ENCODE peak calls at places on chromosomes 13 and 19, in six cellular contexts. A is sigmoid colon, Y is IMR-90, V is transverse colon, W is spleen, F is stomach. P is an unnamed sample.

GRCh38 chr19:34184880-34185491 is 12.7 kb downstream of the LSM14A start:
- DNase-seq in A (no peak), Y (no peak), V (no peak), W (no peak), F (no peak), P (no peak)

GRCh38 chr13:102693250-102693649 is 1.6 kb downstream of the METTL21C start:
- DNase-seq in A (no peak), Y (no peak), V (no peak), W (no peak), F (no peak), P (no peak)

GRCh38 chr13:50893211-50893852 is 16.3 kb upstream of the RNASEH2B start:
- DNase-seq in A (no peak), Y (peak), V (no peak), W (no peak), F (no peak), P (no peak)

GRCh38 chr13:25169951-25170553 is 2.0 kb downstream of the AMER2 start:
- DNase-seq in A (no peak), Y (no peak), V (no peak), W (no peak), F (no peak), P (no peak)

GRCh38 chr13:97432232-97432916 is 1.6 kb upstream of the RAP2A start:
- DNase-seq in A (no peak), Y (no peak), V (no peak), W (no peak), F (no peak), P (no peak)

GRCh38 chr19:55451522-55452380 is 8.7 kb upstream of the SHISA7 start:
- DNase-seq in A (no peak), Y (no peak), V (no peak), W (no peak), F (no peak), P (no peak)

GRCh38 chr13:25678398-25678797 is 306.6 kb downstream of the ATP8A2 start:
- DNase-seq in A (no peak), Y (no peak), V (peak), W (no peak), F (peak), P (no peak)

GRCh38 chr13:100547805-100548204 is 40.8 kb downstream of the GGACT start:
- DNase-seq in A (no peak), Y (no peak), V (no peak), W (no peak), F (no peak), P (peak)

GRCh38 chr19:15576526-15577156 is 38.4 kb upstream of the CYP4F8 start:
- DNase-seq in A (peak), Y (no peak), V (no peak), W (no peak), F (no peak), P (no peak)

GRCh38 chr13:85013006-85013405 is 786.2 kb downstream of the SLITRK6 start:
- DNase-seq in A (no peak), Y (no peak), V (no peak), W (no peak), F (no peak), P (no peak)

GRCh38 chr19:6564393-6564792 is 26.6 kb downstream of the CD70 start:
- DNase-seq in A (no peak), Y (no peak), V (no peak), W (no peak), F (no peak), P (peak)

GRCh38 chr19:1833540-1833939 is 14.7 kb downstream of the REXO1 start:
- DNase-seq in A (no peak), Y (no peak), V (no peak), W (peak), F (no peak), P (no peak)

GRCh38 chr19:29876414-29876813 is 64.6 kb downstream of the CCNE1 start:
- DNase-seq in A (no peak), Y (no peak), V (no peak), W (peak), F (no peak), P (no peak)

GRCh38 chr13:113273856-113274590 is 23.0 kb upstream of the LAMP1 start:
- DNase-seq in A (peak), Y (peak), V (no peak), W (no peak), F (no peak), P (no peak)

GRCh38 chr19:33296473-33297060 is 5.8 kb downstream of the CEBPA start:
- DNase-seq in A (peak), Y (no peak), V (no peak), W (peak), F (no peak), P (no peak)

GRCh38 chr13:94080527-94080926 is 399.0 kb downstream of the DCT start:
- DNase-seq in A (no peak), Y (no peak), V (no peak), W (no peak), F (no peak), P (no peak)

GRCh38 chr19:51971624-51972023 is 15.0 kb downstream of the ZNF350 start:
- DNase-seq in A (no peak), Y (peak), V (no peak), W (no peak), F (no peak), P (no peak)

GRCh38 chr19:12867120-12868099 is 13.8 kb downstream of the DNASE2 start:
- DNase-seq in A (no peak), Y (peak), V (peak), W (peak), F (peak), P (peak)

GRCh38 chr19:33390120-33390907 is 16.8 kb downstream of the CEBPG start:
- DNase-seq in A (peak), Y (no peak), V (peak), W (no peak), F (no peak), P (no peak)

GRCh38 chr13:24178847-24179845 is 18.6 kb downstream of the SPATA13 start:
- DNase-seq in A (no peak), Y (peak), V (no peak), W (no peak), F (no peak), P (no peak)

GRCh38 chr19:40827386-40828247 is 22.6 kb downstream of the CYP2A6 start:
- DNase-seq in A (no peak), Y (no peak), V (no peak), W (no peak), F (peak), P (no peak)
- TF ChIP-seq CTCF in A (no peak), Y (no peak), V (no peak), W (no peak), F (no peak), P (no peak)

GRCh38 chr19:44990459-44990858 is 10.8 kb upstream of the RELB start:
- DNase-seq in A (peak), Y (no peak), V (no peak), W (no peak), F (no peak), P (no peak)
- H3K27ac ChIP-seq in A (no peak), Y (no peak), V (no peak), W (no peak), F (no peak), P (no peak)

DNA sequence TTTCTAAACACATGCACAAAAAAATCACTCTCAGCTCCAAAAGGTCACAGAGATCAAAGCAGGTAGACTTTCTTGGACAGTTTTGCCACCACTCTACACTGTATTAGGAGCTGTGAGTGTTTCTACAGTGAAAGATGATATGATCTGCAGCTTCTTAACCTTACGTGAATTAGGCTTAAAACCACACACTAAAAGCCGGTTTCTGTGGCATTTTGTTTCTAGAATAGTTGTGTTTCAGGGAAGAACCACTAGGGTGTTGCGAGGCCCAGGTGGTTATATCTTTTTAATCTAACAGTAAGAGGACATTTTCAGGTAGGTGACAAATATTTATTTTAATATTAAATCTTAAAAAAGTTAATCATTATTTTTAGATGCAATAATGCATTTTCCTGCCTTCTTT is 216.4 kb downstream of the KLF5 start:
- DNase-seq in A (no peak), Y (no peak), V (no peak), W (no peak), F (no peak), P (no peak)
- TF ChIP-seq CTCF in A (no peak), Y (no peak), V (no peak), W (no peak), F (no peak), P (no peak)

GRCh38 chr19:46962030-46962570 is 57.5 kb upstream of the NPAS1 start:
- DNase-seq in A (no peak), Y (peak), V (no peak), W (no peak), F (no peak), P (no peak)
- H3K27ac ChIP-seq in A (no peak), Y (peak), V (no peak), W (peak), F (no peak), P (peak)

DNA sequence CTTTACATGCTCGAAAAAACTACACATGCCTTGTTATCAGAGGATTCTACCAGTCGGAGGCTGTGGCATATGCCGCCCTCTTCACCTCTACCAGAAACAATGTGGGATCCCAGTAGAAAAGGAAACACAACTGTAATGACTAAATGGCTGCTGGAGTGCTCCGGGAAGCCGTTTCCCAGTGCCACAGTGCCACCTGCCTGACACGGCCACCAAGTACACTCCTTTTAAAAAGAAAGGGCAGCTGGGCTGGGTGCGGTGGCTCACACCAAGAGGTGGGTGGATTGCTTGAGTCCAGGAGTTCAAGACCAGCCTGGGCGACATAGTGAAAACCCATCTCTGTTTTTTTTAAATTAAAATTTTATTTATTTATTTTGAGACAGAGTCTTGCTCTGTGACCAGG is 67.3 kb downstream of the TRPM4 start:
- DNase-seq in A (no peak), Y (peak), V (peak), W (no peak), F (peak), P (peak)
- TF ChIP-seq CTCF in A (no peak), Y (peak), V (peak), W (no peak), F (peak), P (peak)

P was measured in RWPE1.